ENCODE peak calls at places on chromosomes 1 and 21, in five cellular contexts. A, T, Q, H and D are unnamed samples.

GRCh38 chr21:41678944-41679343 is 87.9 kb downstream of the RIPK4 start:
- DNase-seq in A (peak; percentile 98), T (peak; percentile 90), Q (peak; percentile 87), H (peak; percentile 100), D (peak; percentile 87)

GRCh38 chr1:79293611-79294010 is 287.1 kb upstream of the ADGRL4 start:
- DNase-seq in A (no peak), T (no peak), Q (no peak), H (no peak), D (peak; percentile 8)

GRCh38 chr1:170714163-170714562 is 50.2 kb downstream of the PRRX1 start:
- DNase-seq in A (no peak), T (no peak), Q (no peak), H (no peak), D (no peak)

GRCh38 chr1:176206006-176206960 is 803 bp downstream of the COP1 start:
- DNase-seq in A (peak; percentile 70), T (peak; percentile 48), Q (no peak), H (peak; percentile 46), D (peak; percentile 70)

GRCh38 chr1:212607206-212607923 is 1.2 kb upstream of the ATF3 start:
- DNase-seq in A (no peak), T (no peak), Q (peak; percentile 58), H (peak; percentile 91), D (peak; percentile 64)

GRCh38 chr1:176826265-176826664 is 338.2 kb downstream of the ASTN1 start:
- DNase-seq in A (no peak), T (no peak), Q (no peak), H (no peak), D (peak; percentile 6)

GRCh38 chr1:3625151-3625907 is 514 bp downstream of the TPRG1L start:
- DNase-seq in A (no peak), T (no peak), Q (no peak), H (peak; percentile 46), D (peak; percentile 59)

GRCh38 chr1:202227273-202227672 is 33.7 kb downstream of the LGR6 start:
- DNase-seq in A (no peak), T (no peak), Q (no peak), H (no peak), D (no peak)

GRCh38 chr1:112637257-112638108 is 17.9 kb downstream of the CAPZA1 start:
- DNase-seq in A (no peak), T (no peak), Q (no peak), H (peak; percentile 91), D (no peak)

DNA sequence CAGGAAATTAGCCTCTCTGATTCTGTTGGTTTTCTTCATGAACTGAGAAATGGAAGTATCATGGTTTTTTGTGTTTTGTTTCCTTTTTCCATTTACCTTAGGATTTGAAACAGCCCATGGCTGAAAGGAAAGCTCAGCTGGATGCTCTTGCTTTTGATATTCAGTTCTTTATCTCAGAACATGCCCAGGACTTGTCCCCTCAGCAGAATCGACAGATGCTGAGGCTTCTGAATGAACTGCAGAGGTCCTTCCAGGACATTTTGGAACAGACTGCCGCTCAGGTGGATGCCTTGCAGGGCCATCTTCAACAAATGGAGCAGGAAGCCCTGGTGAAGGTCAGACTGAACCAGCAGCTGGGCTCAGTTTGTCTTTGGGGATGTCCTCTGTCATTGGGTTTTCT is 142.4 kb downstream of the MACF1 start:
- DNase-seq in A (peak; percentile 35), T (no peak), Q (no peak), H (no peak), D (no peak)
- H2BK12ac ChIP-seq in A (no peak overlapping the region), T (no peak overlapping the region), Q (no peak overlapping the region), H (no peak overlapping the region), D (no peak overlapping the region)

GRCh38 chr1:91503332-91503900 is 2.8 kb downstream of the CDC7 start:
- DNase-seq in A (no peak), T (no peak), Q (no peak), H (no peak), D (no peak)
- H3K9ac ChIP-seq in A (no peak overlapping the region), T (no peak overlapping the region), Q (no peak overlapping the region), H (no peak overlapping the region), D (peak overlapping the region; percentile 93)

GRCh38 chr1:160879056-160879455 is 5.9 kb downstream of the ITLN1 start:
- DNase-seq in A (no peak), T (no peak), Q (no peak), H (no peak), D (no peak)
- H3K4me2 ChIP-seq in A (no peak overlapping the region), T (no peak overlapping the region), Q (no peak overlapping the region), H (no peak overlapping the region), D (no peak overlapping the region)

GRCh38 chr1:154323493-154323892 is 1.8 kb upstream of the ATP8B2 start:
- DNase-seq in A (no peak), T (no peak), Q (no peak), H (no peak), D (no peak)

GRCh38 chr1:154324241-154324640 is 1.1 kb upstream of the ATP8B2 start:
- DNase-seq in A (no peak), T (no peak), Q (no peak), H (no peak), D (no peak)

GRCh38 chr1:154318386-154318785 is 2.5 kb upstream of the AQP10 start:
- DNase-seq in A (no peak), T (no peak), Q (no peak), H (peak; percentile 76), D (no peak)

GRCh38 chr1:154324669-154325582 is at the start of gene ATP8B2:
- DNase-seq in A (peak; percentile 90), T (peak; percentile 82), Q (peak; percentile 93), H (peak; percentile 85), D (peak; percentile 81)

DNA sequence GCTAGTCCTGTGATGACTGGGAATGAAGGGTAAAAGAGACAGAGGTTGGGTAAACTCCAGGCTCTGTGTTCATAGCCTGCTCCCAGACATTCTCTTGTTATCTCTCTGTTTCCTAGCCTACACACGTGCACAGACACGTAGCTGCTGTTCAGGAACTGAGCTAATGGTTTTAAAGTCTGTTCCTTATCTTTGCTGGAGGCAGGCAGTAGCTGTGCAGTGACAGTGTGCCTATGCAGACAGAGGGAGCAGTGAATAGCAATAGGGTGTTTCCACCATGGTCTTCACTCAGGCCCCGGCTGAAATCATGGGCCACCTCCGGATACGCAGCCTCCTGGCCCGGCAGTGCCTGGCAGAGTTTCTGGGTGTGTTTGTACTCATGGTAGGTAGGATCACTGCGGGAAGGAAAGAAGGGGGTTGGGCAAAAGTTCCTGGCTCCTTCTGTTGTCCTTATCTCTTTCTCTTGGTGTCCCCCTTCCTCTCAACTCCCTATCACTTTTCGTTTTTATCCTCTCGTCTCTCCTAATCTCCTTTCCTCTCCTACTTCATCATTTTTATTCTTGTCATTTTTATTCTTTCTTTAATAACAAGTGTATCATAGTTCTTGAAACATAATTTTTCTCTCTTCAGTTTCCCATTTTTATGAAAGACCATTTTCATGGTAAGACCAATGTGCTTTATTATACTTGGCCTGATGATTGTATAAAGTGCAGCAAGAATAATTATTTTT is at the start of gene AQP10:
- DNase-seq in A (no peak), T (no peak), Q (no peak), H (peak; percentile 36), D (peak; percentile 52)
- H2BK12ac ChIP-seq in A (no peak within 1 kb of the TSS), T (no peak within 1 kb of the TSS), Q (no peak within 1 kb of the TSS), H (no peak within 1 kb of the TSS), D (no peak within 1 kb of the TSS)

DNA sequence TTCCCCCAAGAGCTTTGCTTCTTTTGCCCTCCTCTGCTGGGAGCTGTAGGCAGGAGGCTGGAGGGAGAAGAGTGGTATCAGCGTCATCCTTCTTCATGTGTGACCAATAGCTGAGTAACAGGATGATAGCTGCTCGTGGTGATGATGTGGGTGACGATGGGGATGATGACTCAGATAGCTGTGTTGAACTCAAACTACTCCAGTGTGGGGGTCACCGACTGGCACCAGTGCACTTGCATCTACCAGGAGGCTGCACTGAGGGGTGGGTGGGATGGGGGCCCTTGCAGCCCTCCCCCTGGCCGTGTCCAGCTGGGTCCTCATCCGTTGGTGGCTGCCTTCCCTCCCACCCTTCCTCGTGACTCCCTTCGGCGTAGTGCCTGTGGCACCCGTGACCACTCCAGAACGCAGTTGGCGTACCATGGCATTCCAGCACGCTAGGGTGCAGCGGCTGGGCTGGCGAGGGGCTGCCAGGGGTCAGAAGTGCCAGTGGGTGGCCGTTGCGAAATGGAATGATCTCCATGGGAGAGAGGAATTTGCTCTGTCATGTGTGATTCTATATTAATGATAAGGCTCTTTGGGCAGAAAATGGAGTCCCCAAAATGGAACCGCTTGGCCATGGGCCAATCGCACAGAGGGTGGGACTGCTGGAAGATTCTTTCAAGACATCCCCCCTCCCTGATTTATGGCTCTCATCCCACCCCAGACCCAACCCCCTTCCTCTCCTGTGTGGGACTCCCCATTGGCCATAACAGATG is 1.3 kb downstream of the IGFN1 start:
- DNase-seq in A (no peak), T (no peak), Q (no peak), H (peak; percentile 2), D (peak; percentile 82)
- H3K9ac ChIP-seq in A (no peak overlapping the region), T (no peak overlapping the region), Q (no peak overlapping the region), H (no peak overlapping the region), D (peak overlapping the region; percentile 72)

DNA sequence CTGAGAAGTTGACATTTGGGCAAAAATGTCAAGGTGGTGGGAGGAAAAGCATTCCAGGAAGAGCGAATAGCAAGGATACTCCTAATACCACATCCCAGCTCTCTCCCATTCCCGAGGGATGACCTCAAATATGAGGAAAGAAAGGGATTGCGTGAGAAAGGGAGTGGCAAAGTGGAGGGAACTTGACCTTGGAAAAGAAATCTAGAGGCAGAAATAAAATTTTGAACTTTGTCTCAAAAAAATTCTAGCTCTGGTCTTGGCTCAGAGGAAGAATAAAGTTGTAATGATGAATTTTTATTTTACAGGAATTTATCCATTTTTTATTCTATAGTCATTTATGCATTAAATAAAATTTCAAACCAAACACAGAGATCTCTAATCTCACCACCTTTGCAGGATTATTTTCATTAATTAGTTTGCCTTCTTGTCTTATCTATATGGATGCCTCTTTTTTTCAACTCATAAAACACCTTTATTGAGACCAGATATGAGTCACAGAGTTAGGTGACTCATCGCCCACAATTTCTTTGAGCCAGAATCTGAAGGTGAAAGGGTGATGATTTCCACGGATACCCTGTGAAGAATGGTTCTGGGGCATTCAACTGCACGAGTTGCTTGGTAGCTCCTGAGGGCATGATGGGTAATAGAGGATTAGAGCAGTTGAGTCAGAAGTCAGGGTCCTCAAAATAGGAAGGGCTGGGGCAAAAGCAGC is 128.0 kb downstream of the TBX19 start:
- DNase-seq in A (no peak), T (no peak), Q (no peak), H (peak; percentile 53), D (peak; percentile 41)
- H3K4me2 ChIP-seq in A (no peak overlapping the region), T (no peak overlapping the region), Q (no peak overlapping the region), H (no peak overlapping the region), D (no peak overlapping the region)